ENCODE peak calls at places on chromosomes 6 and 20, in five cellular contexts. O, G, W, I and M are unnamed samples.

GRCh38 chr6:30979690-30980089 is 3.8 kb upstream of the MUC21 start:
- DNase-seq in W (no peak), O (no peak), G (no peak), I (no peak), M (no peak)

GRCh38 chr6:28212510-28213212 is 12.4 kb upstream of the ZSCAN9 start:
- DNase-seq in O (peak; percentile 28), G (peak; percentile 58), I (no peak), W (peak; percentile 93), M (no peak)

GRCh38 chr6:90537027-90537426 is 49.8 kb downstream of the MAP3K7 start:
- DNase-seq in I (no peak), W (no peak), O (no peak), G (peak; percentile 73), M (no peak)

GRCh38 chr6:131060311-131060710 is 2.7 kb downstream of the EPB41L2 start:
- DNase-seq in W (no peak), I (no peak), G (no peak), O (no peak), M (no peak)

GRCh38 chr6:81625216-81625615 is 127.3 kb downstream of the TENT5A start:
- DNase-seq in W (no peak), G (peak; percentile 38), I (no peak), O (no peak), M (no peak)

GRCh38 chr6:163520956-163521355 is 106.4 kb downstream of the QKI start:
- DNase-seq in W (no peak), I (no peak), O (no peak), G (no peak), M (no peak)

GRCh38 chr6:43172127-43173007 is 1.3 kb downstream of the SRF start:
- DNase-seq in G (peak; percentile 50), I (peak; percentile 56), W (peak; percentile 47), O (peak; percentile 33), M (no peak)

GRCh38 chr20:57672164-57672563 is 37.7 kb downstream of the PMEPA1 start:
- DNase-seq in I (peak; percentile 74), G (peak; percentile 32), W (no peak), O (peak; percentile 25), M (no peak)

GRCh38 chr20:4711511-4711910 is 10.2 kb upstream of the PRND start:
- DNase-seq in G (no peak), W (no peak), I (no peak), O (no peak), M (no peak)

GRCh38 chr20:45405566-45406259 is 2.4 kb upstream of the DBNDD2 start:
- DNase-seq in O (no peak), G (no peak), W (no peak), I (peak; percentile 60), M (no peak)

GRCh38 chr6:149306967-149307366 is 10.5 kb upstream of the TAB2 start:
- DNase-seq in G (peak; percentile 72), O (no peak), I (no peak), W (no peak), M (no peak)

GRCh38 chr6:133894795-133895401 is 6.0 kb downstream of the TCF21 start:
- DNase-seq in W (no peak), G (peak; percentile 92), I (no peak), O (no peak), M (no peak)

GRCh38 chr6:106612956-106613516 is 16.3 kb downstream of the RTN4IP1 start:
- DNase-seq in O (no peak), I (no peak), G (no peak), W (no peak), M (no peak)

GRCh38 chr6:106613590-106613989 is 15.7 kb downstream of the RTN4IP1 start:
- DNase-seq in O (no peak), W (no peak), G (no peak), I (no peak), M (no peak)

GRCh38 chr6:106611030-106611429 is 18.3 kb downstream of the RTN4IP1 start:
- DNase-seq in I (no peak), O (no peak), G (no peak), W (no peak), M (no peak)

GRCh38 chr6:106608080-106608668 is 21.1 kb downstream of the RTN4IP1 start:
- DNase-seq in O (peak; percentile 9), G (peak; percentile 65), W (peak; percentile 66), I (peak; percentile 54), M (no peak)

GRCh38 chr6:106609699-106610098 is 19.6 kb downstream of the RTN4IP1 start:
- DNase-seq in G (peak; percentile 13), W (peak; percentile 26), O (no peak), I (peak; percentile 29), M (no peak)
- TF ChIP-seq CTCF in G (peak; percentile 20), W (peak; percentile 36), O (peak; percentile 51), I (peak; percentile 66), M (no peak)

GRCh38 chr6:17278289-17279061 is 2.7 kb upstream of the RBM24 start:
- DNase-seq in G (peak; percentile 44), I (no peak), O (no peak), W (peak; percentile 39), M (no peak)
- TF ChIP-seq CTCF in G (no peak), I (no peak), O (no peak), W (no peak), M (no peak)

GRCh38 chr20:34264141-34264540 is 22.9 kb downstream of the ASIP start:
- DNase-seq in I (no peak), G (no peak), W (no peak), O (no peak), M (no peak)
- TF ChIP-seq CTCF in I (no peak), G (no peak), W (no peak), O (no peak), M (no peak)

GRCh38 chr6:15327271-15327670 is 81.4 kb downstream of the JARID2 start:
- DNase-seq in O (no peak), W (no peak), G (no peak), I (peak; percentile 34), M (no peak)
- TF ChIP-seq CTCF in O (peak; percentile 14), W (no peak), G (peak; percentile 23), I (peak; percentile 19), M (no peak)

GRCh38 chr6:18457065-18457817 is 70.1 kb downstream of the RNF144B start:
- DNase-seq in W (peak; percentile 66), O (no peak), G (no peak), I (no peak), M (no peak)
- TF ChIP-seq CTCF in W (no peak), O (no peak), G (no peak), I (no peak), M (no peak)

DNA sequence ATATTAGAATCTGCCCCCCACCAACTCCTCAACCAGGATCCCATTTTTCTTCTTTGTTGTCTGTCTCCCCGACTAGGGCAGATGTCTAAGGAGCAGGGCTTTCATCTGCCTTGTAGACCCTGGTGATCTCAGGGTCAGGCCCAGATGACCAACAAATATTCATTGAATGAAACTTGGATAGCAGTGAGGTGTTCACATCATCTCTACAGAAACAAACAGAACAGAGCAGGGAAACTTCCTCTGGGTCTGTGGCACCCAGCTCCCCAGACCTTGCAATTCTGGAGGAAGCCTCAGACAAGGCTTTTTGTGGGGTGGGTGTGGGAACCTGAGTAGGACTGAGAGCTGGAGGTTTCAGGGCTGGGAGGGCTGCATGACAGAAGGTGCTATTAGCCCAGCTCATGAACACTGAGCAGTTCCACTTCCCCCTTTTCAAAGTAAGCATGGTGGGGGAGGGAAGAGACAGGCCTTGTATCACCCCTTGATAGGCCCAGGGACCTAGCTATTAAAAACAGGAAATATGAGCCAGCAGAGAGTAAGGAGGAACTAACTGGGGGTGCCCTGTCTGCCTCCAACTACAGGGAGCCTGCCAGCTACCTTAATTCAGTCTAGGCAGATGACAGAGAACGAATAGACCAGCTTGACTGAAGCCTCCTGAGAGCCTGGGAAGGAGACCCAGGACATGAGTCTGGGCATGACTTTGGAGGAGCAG is 37.3 kb upstream of the TOP1 start:
- DNase-seq in O (no peak), G (no peak), W (no peak), I (peak; percentile 83), M (peak; percentile 90)
- TF ChIP-seq CTCF in O (no peak), G (no peak), W (no peak), I (no peak), M (no peak)

GRCh38 chr6:53417141-53417540 is 68.4 kb upstream of the ELOVL5 start:
- DNase-seq in G (no peak), I (no peak), W (no peak), O (no peak), M (no peak)
- TF ChIP-seq CTCF in G (no peak), I (no peak), W (no peak), O (peak; percentile 29), M (no peak)

GRCh38 chr6:20402181-20403079 is 751 bp downstream of the E2F3 start:
- DNase-seq in O (peak; percentile 39), G (peak; percentile 35), W (peak; percentile 48), I (peak; percentile 59), M (peak; percentile 63)

GRCh38 chr6:20403080-20403765 is 1.5 kb downstream of the E2F3 start:
- DNase-seq in O (peak; percentile 74), I (peak; percentile 88), W (peak; percentile 88), G (peak; percentile 88), M (peak; percentile 98)

GRCh38 chr6:20401403-20402180 is at the start of gene E2F3:
- DNase-seq in G (peak; percentile 100), I (peak; percentile 99), O (peak; percentile 95), W (peak; percentile 100), M (peak; percentile 100)

GRCh38 chr6:20399518-20399917 is 2.2 kb upstream of the E2F3 start:
- DNase-seq in I (no peak), W (no peak), G (no peak), O (no peak), M (no peak)

DNA sequence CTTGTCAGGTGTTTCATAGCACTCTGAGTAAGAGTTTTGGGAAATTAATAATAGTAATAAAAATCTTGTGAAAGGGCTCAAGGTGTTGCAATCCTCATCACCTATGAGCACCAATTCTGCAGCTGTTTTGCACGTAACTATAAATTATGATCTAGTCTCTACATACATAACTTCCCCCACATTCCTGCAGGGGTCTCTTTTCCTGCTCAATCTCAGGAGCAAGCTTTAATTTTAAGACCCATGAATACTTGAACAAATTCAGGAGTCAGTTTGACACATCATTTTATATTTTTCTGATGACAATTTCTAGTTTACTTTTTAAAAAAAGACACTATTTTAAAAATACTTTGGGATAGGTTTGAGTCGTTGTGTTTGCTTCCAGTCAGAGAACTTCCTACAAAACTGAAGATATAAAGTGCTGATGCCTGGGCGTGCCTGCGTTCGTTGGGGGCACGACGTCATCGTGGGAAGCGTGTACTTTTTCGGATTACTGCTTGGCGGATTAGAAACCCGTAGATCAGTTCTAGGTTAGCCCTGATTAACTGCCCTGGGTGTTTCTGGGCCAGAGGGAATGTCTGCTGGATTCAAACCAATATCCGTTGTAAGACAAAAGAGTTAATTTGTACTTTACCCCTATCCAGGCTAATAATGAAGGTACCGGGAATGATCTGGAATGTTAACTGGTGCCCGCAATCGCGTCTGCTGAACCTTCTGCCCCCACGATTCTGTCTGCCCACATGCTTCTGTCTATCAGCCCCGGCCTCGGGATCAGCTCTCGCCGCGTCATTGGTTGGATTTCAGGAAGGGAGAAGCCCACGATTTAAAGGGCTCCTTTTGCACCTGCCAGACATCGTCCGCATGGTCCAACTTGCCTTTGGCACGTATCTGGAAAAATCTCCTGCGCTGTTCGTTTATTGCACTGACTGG is 940 bp upstream of the E2F3 start:
- DNase-seq in W (peak; percentile 40), I (no peak), O (peak; percentile 15), G (peak; percentile 37), M (no peak)
- TF ChIP-seq CTCF in W (peak; percentile 25), I (peak; percentile 27), O (peak; percentile 67), G (peak; percentile 46), M (peak; percentile 43)

GRCh38 chr6:36893976-36894932 is 8.5 kb downstream of the C6orf89 start:
- DNase-seq in I (no peak), G (no peak), W (no peak), O (no peak), M (no peak)

GRCh38 chr6:36897629-36898028 is 11.9 kb downstream of the C6orf89 start:
- DNase-seq in I (no peak), W (peak; percentile 18), O (no peak), G (no peak), M (no peak)
- TF ChIP-seq CTCF in I (no peak), W (peak; percentile 15), O (no peak), G (no peak), M (no peak)